ENCODE peak calls at places on chromosomes 16 and 17, in seven cellular contexts. W is mammary epithelial cell; E is left ventricle myocardium inferior; M is A549; D is upper lobe of left lung; K is colonic mucosa; Z is CD4-positive, alpha-beta memory T cell. U is an unnamed sample. For H3K9me3, the result is how much of the 10 kb centered on the place peaks cover.

GRCh38 chr17:63675231-63675606 is 24.7 kb downstream of the LIMD2 start:
- DNase-seq in W (no peak), E (no peak), M (no peak), D (no peak), K (no peak), Z (no peak), U (no peak)

GRCh38 chr16:4746991-4747574 is 12.7 kb downstream of the DNAAF8 start:
- DNase-seq in W (no peak), E (no peak), M (no peak), D (no peak), K (no peak), Z (no peak), U (no peak)

GRCh38 chr16:70735141-70735979 is 49.5 kb upstream of the MTSS2 start:
- DNase-seq in W (no peak), E (peak), M (no peak), D (no peak), K (no peak), Z (no peak), U (no peak)

GRCh38 chr17:193841-194806 is 12.7 kb upstream of the DOC2B start:
- DNase-seq in W (no peak), E (no peak), M (no peak), D (no peak), K (no peak), Z (no peak), U (no peak)

GRCh38 chr16:82681592-82681991 is 54.8 kb downstream of the CDH13 start:
- DNase-seq in W (no peak), E (no peak), M (no peak), D (no peak), K (no peak), Z (no peak), U (no peak)

GRCh38 chr17:1007310-1008007 is 10.5 kb downstream of the TIMM22 start:
- DNase-seq in W (no peak), E (no peak), M (no peak), D (no peak), K (no peak), Z (no peak), U (no peak)

GRCh38 chr16:85303354-85303883 is 191.1 kb upstream of the CIBAR2 start:
- DNase-seq in W (peak), E (peak), M (peak), D (peak), K (peak), Z (peak), U (peak)

GRCh38 chr17:8503368-8503767 is 67.7 kb downstream of the NDEL1 start:
- DNase-seq in W (no peak), E (peak), M (no peak), D (no peak), K (no peak), Z (no peak), U (no peak)

GRCh38 chr16:89973235-89973634 is 24.7 kb downstream of the DEF8 start:
- DNase-seq in W (no peak), E (no peak), M (no peak), D (no peak), K (no peak), Z (no peak), U (no peak)

GRCh38 chr17:79808763-79809529 is 12.1 kb upstream of the CBX8 start:
- DNase-seq in W (peak), E (no peak), M (peak), D (peak), K (peak), Z (no peak), U (no peak)

GRCh38 chr17:40862985-40863733 is 3.9 kb downstream of the KRT12 start:
- DNase-seq in W (no peak), E (no peak), M (no peak), D (no peak), K (no peak), Z (no peak), U (no peak)

GRCh38 chr16:58515125-58515870 is at the start of gene SETD6:
- DNase-seq in W (peak), E (peak), M (peak), D (peak), K (peak), Z (peak), U (peak)

GRCh38 chr17:30274887-30275286 is 16.9 kb downstream of the BLMH start:
- DNase-seq in W (no peak), E (no peak), M (no peak), D (no peak), K (no peak), Z (no peak), U (no peak)

GRCh38 chr17:11305524-11305923 is 64.5 kb downstream of the SHISA6 start:
- DNase-seq in W (no peak), E (no peak), M (no peak), D (no peak), K (no peak), Z (no peak), U (no peak)
- H3K9me3 ChIP-seq in W (half or more), E (under half), M (under half), D (under half), K (under half), Z (under half), U (under half)

GRCh38 chr16:34078697-34079096 is 619.3 kb downstream of the TP53TG3F start:
- DNase-seq in W (peak), E (no peak), M (no peak), D (no peak), K (no peak), Z (no peak), U (no peak)
- H3K9me3 ChIP-seq in W (half or more), E (half or more), M (under half), D (under half), K (under half), Z (under half), U (under half)

GRCh38 chr17:22454070-22454999 is 762.0 kb downstream of the KCNJ18 start:
- DNase-seq in W (no peak), E (no peak), M (no peak), D (no peak), K (no peak), Z (no peak), U (no peak)
- H3K9me3 ChIP-seq in W (under half), E (under half), M (under half), D (under half), K (under half), Z (under half), U (under half)

GRCh38 chr16:35744084-35744483 is 2284.7 kb downstream of the TP53TG3F start:
- DNase-seq in W (no peak), E (no peak), M (no peak), D (no peak), K (no peak), Z (no peak), U (no peak)
- H3K9me3 ChIP-seq in W (under half), E (under half), M (under half), D (under half), K (under half), Z (under half), U (under half)

GRCh38 chr16:35516971-35517370 is 2057.6 kb downstream of the TP53TG3F start:
- DNase-seq in W (no peak), E (no peak), M (no peak), D (no peak), K (no peak), Z (no peak), U (no peak)
- H3K9me3 ChIP-seq in W (under half), E (under half), M (under half), D (under half), K (under half), Z (under half), U (under half)

GRCh38 chr16:48583075-48584065 is 26.6 kb downstream of the N4BP1 start:
- DNase-seq in W (no peak), E (no peak), M (no peak), D (no peak), K (no peak), Z (no peak), U (no peak)
- H3K9me3 ChIP-seq in W (under half), E (under half), M (under half), D (under half), K (under half), Z (under half), U (under half)

DNA sequence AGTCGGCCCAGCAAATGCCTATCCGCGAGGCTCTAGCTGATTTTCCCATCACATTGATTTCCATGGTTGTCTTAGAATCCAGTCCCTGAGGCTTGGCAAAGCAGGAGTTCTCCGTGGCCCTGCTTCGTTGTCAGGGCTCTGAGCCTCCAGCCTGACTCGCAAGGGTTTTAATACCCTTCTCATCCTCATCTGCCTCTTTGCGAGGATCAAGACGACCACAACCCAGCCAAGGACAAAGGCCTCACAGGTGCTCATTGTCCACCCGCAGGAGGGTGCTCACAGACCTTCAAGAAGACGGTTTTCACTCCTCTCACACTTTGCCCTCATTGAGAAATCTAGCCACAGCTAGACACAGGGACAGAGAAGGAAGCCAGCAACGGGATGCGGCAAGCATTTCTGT is 610.8 kb downstream of the KCNJ18 start:
- DNase-seq in W (no peak), E (no peak), M (no peak), D (no peak), K (no peak), Z (no peak), U (no peak)
- H3K9me3 ChIP-seq in W (half or more), E (under half), M (under half), D (under half), K (under half), Z (under half), U (under half)

GRCh38 chr16:35399133-35399532 is 1939.7 kb downstream of the TP53TG3F start:
- DNase-seq in W (no peak), E (no peak), M (no peak), D (no peak), K (no peak), Z (no peak), U (no peak)

GRCh38 chr16:35398208-35398607 is 1938.8 kb downstream of the TP53TG3F start:
- DNase-seq in W (no peak), E (no peak), M (no peak), D (no peak), K (no peak), Z (no peak), U (no peak)
- H3K9me3 ChIP-seq in W (under half), E (under half), M (under half), D (under half), K (under half), Z (under half), U (under half)

GRCh38 chr17:56930739-56931337 is 17.0 kb upstream of the TRIM25 start:
- DNase-seq in W (no peak), E (no peak), M (no peak), D (no peak), K (no peak), Z (no peak), U (no peak)

GRCh38 chr17:56935461-56935860 is 21.6 kb upstream of the TRIM25 start:
- DNase-seq in W (no peak), E (no peak), M (no peak), D (no peak), K (no peak), Z (no peak), U (no peak)

GRCh38 chr17:56934280-56934679 is 20.4 kb upstream of the TRIM25 start:
- DNase-seq in W (peak), E (no peak), M (no peak), D (no peak), K (no peak), Z (no peak), U (no peak)

GRCh38 chr17:56933868-56934267 is 20.0 kb upstream of the TRIM25 start:
- DNase-seq in W (no peak), E (no peak), M (no peak), D (no peak), K (no peak), Z (no peak), U (no peak)

GRCh38 chr17:56933151-56933745 is 19.4 kb upstream of the TRIM25 start:
- DNase-seq in W (no peak), E (no peak), M (no peak), D (no peak), K (no peak), Z (no peak), U (no peak)
- H3K9me3 ChIP-seq in W (under half), E (under half), M (under half), D (under half), K (under half), Z (under half), U (under half)

GRCh38 chr16:31676731-31677130 is 149.0 kb downstream of the AHSP start:
- DNase-seq in W (no peak), E (no peak), M (no peak), D (no peak), K (no peak), Z (no peak), U (no peak)
- H3K9me3 ChIP-seq in W (under half), E (under half), M (under half), D (under half), K (under half), Z (under half), U (under half)